ENCODE peak calls at places on chromosomes 6 and 20, in nine cellular contexts. X is SK-N-SH, Y is neuronal stem cell, Z is OCI-LY7, A is HCT116, K is HepG2, H is GM23248, V is K562, G is mammary epithelial cell. M is an unnamed sample.

GRCh38 chr6:82259389-82259788 is 11.8 kb upstream of the IBTK start:
- DNase-seq in Z (no peak), X (no peak), A (no peak), V (no peak), K (no peak), H (no peak), G (no peak), Y (no peak), M (no peak)

GRCh38 chr6:148203970-148204369 is 138.7 kb upstream of the SASH1 start:
- DNase-seq in H (peak; percentile 71), G (no peak), V (no peak), X (no peak), Z (peak; percentile 72), A (no peak), Y (no peak), K (no peak), M (no peak)

GRCh38 chr20:7770578-7770977 is 169.7 kb downstream of the HAO1 start:
- DNase-seq in H (no peak), A (no peak), V (no peak), G (peak; percentile 63), X (no peak), K (no peak), Z (peak; percentile 97), Y (no peak), M (no peak)

GRCh38 chr6:27141013-27141412 is 106.5 kb upstream of the PRSS16 start:
- DNase-seq in Y (no peak), H (no peak), Z (peak; percentile 58), K (no peak), G (no peak), V (no peak), X (no peak), A (no peak), M (no peak)

GRCh38 chr6:134400941-134401340 is 83.0 kb upstream of the SGK1 start:
- DNase-seq in H (no peak), V (no peak), K (no peak), Y (no peak), Z (no peak), A (no peak), G (no peak), X (no peak), M (no peak)

GRCh38 chr6:142009647-142010046 is 123.1 kb upstream of the GJE1 start:
- DNase-seq in G (no peak), A (peak; percentile 98), Z (no peak), Y (no peak), K (no peak), H (no peak), V (no peak), X (no peak), M (no peak)

GRCh38 chr6:161233986-161234620 is 39.8 kb downstream of the AGPAT4 start:
- DNase-seq in H (peak; percentile 93), V (no peak), Y (no peak), K (no peak), A (peak; percentile 13), Z (no peak), G (peak; percentile 73), X (peak; percentile 32), M (no peak)

GRCh38 chr6:38445321-38445720 is 194.4 kb downstream of the BTBD9 start:
- DNase-seq in K (no peak), H (peak; percentile 7), G (no peak), V (no peak), Z (no peak), Y (no peak), A (no peak), X (no peak), M (no peak)

GRCh38 chr6:81876977-81877376 is 124.5 kb upstream of the TENT5A start:
- DNase-seq in V (no peak), X (no peak), Z (no peak), H (peak; percentile 60), Y (no peak), K (no peak), A (no peak), G (peak; percentile 20), M (no peak)

GRCh38 chr6:19438566-19439353 is 398.4 kb upstream of the ID4 start:
- DNase-seq in H (no peak), Y (no peak), A (no peak), X (no peak), Z (no peak), K (no peak), V (no peak), G (no peak), M (no peak)

GRCh38 chr6:56986611-56987010 is 31.7 kb downstream of the BEND6 start:
- DNase-seq in Y (no peak), H (no peak), K (no peak), A (no peak), V (no peak), G (no peak), X (no peak), Z (no peak), M (no peak)

DNA sequence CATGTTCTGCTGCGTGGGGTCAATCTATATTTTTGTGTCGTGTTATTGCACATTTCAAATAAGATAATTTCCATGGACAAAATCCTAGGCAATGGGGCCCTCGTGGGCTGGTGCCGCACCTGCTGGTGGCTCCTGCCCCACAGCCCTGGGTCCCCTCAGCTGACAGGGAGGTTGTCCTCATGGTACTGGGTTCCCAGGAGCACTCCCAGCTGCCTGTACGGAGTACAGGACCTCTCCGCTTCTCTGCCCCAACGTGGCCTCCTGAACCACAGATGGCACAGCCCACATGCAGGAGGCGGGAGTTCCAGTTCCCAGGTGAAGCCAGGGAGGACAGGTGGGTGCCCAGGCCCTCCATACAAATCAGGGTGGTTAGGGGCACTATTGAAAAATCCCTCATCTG is 243.5 kb downstream of the SMOC2 start:
- DNase-seq in K (no peak), V (no peak), A (no peak), H (no peak), Y (no peak), Z (no peak), G (no peak), X (no peak), M (no peak)
- H3K4me2 ChIP-seq in K (no peak overlapping the region), V (no peak overlapping the region), A (no peak overlapping the region), H (no peak overlapping the region), Y (no peak overlapping the region), Z (no peak overlapping the region), G (no peak overlapping the region), X (no peak overlapping the region), M (no peak overlapping the region)

GRCh38 chr6:22819209-22819608 is 249.8 kb downstream of the HDGFL1 start:
- DNase-seq in Z (no peak), V (no peak), Y (no peak), K (no peak), G (peak; percentile 24), H (no peak), X (no peak), A (no peak), M (no peak)

GRCh38 chr6:22827760-22828159 is 258.4 kb downstream of the HDGFL1 start:
- DNase-seq in Y (no peak), Z (no peak), K (no peak), H (peak; percentile 32), A (no peak), V (no peak), G (no peak), X (no peak), M (no peak)

GRCh38 chr6:22825210-22825609 is 255.8 kb downstream of the HDGFL1 start:
- DNase-seq in K (no peak), H (no peak), Z (no peak), Y (no peak), A (no peak), X (no peak), G (no peak), V (no peak), M (no peak)

GRCh38 chr6:22826961-22827360 is 257.6 kb downstream of the HDGFL1 start:
- DNase-seq in G (peak; percentile 82), K (no peak), A (no peak), V (no peak), X (no peak), Z (no peak), Y (no peak), H (no peak), M (no peak)

GRCh38 chr6:22821664-22822320 is 252.4 kb downstream of the HDGFL1 start:
- DNase-seq in Z (no peak), X (no peak), A (no peak), K (no peak), G (peak; percentile 35), H (peak; percentile 24), Y (no peak), V (no peak), M (no peak)
- H3K4me2 ChIP-seq in Z (no peak overlapping the region), X (no peak overlapping the region), A (no peak overlapping the region), K (no peak overlapping the region), G (no peak overlapping the region), H (no peak overlapping the region), Y (no peak overlapping the region), V (no peak overlapping the region), M (no peak overlapping the region)

GRCh38 chr6:112383191-112383590 is 36.1 kb downstream of the RFPL4B start:
- DNase-seq in K (no peak), H (no peak), G (no peak), V (no peak), A (no peak), X (no peak), Y (no peak), Z (no peak), M (no peak)
- H3K4me2 ChIP-seq in K (no peak overlapping the region), H (no peak overlapping the region), G (no peak overlapping the region), V (no peak overlapping the region), A (no peak overlapping the region), X (no peak overlapping the region), Y (no peak overlapping the region), Z (no peak overlapping the region), M (no peak overlapping the region)

DNA sequence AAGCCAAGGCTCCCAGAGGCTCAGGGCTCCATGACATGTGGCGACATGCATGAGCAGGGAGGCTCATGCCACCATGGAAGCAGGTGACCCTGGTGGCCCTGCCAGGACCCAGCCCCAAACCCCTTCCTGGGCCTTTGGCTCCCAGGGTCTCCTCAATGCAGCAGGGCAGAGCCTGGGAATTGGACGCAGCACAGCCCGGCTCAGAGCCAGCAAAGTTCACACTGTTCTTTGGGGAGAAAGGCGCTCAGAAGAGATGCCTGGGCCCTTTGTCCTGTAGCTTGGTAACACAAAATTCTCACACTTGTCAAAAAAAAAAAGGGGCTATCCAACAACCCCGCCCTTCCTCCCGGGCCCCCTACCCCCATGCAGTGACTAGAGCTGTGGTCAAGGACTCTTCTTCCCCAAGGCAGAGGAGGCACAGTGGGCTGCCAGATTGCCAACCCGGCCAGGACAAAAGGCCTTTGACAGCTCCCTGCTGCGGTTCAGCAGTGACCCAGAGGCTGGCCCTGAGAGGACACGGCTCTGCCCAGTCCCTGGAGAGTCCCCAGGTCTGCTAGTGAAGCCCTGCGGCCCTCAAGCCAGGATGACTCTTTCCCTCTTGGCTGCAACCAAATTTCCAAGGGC is 2.0 kb downstream of the NKAIN4 start:
- DNase-seq in H (no peak), K (no peak), Y (no peak), A (no peak), X (no peak), G (no peak), V (no peak), Z (no peak), M (no peak)
- H3K4me2 ChIP-seq in H (no peak overlapping the region), K (no peak overlapping the region), Y (no peak overlapping the region), A (no peak overlapping the region), X (no peak overlapping the region), G (no peak overlapping the region), V (no peak overlapping the region), Z (no peak overlapping the region), M (peak overlapping the region; percentile 91)